ENCODE peak calls at places on chromosomes 11 and 22, in ten cellular contexts. H is naive thymus-derived CD4-positive, alpha-beta T cell; K is RWPE1; U is heart left ventricle; M is aorta; X is mesenchymal stem cell; W is sigmoid colon; E is IMR-90; R is CD4-positive, alpha-beta T cell; F is ovary. N is an unnamed sample.

GRCh38 chr11:46277623-46278386 is at the start of gene CREB3L1:
- DNase-seq in H (no peak), K (no peak), U (peak), M (peak), X (no peak), W (peak), E (no peak), R (no peak), F (peak), N (no peak)

GRCh38 chr11:65492637-65493366 is 6.0 kb upstream of the MALAT1 start:
- DNase-seq in H (no peak), K (no peak), U (peak), M (peak), X (peak), W (peak), E (peak), R (no peak), F (peak), N (no peak)

GRCh38 chr22:39664485-39665200 is 94.1 kb downstream of the CACNA1I start:
- DNase-seq in H (peak), K (no peak), U (no peak), M (no peak), X (no peak), W (no peak), E (no peak), R (peak), F (no peak), N (peak)

GRCh38 chr11:21933095-21933494 is 259.8 kb upstream of the ANO5 start:
- DNase-seq in H (no peak), K (peak), U (no peak), M (no peak), X (no peak), W (no peak), E (no peak), R (no peak), F (no peak), N (no peak)

GRCh38 chr22:45861259-45861658 is 115.7 kb downstream of the WNT7B start:
- DNase-seq in H (no peak), K (no peak), U (no peak), M (no peak), X (no peak), W (no peak), E (no peak), R (no peak), F (no peak), N (no peak)

GRCh38 chr11:1342946-1343345 is 33.5 kb upstream of the TOLLIP start:
- DNase-seq in H (no peak), K (no peak), U (no peak), M (no peak), X (no peak), W (no peak), E (no peak), R (no peak), F (no peak), N (no peak)

GRCh38 chr22:47784991-47785390 is 1022.5 kb downstream of the TBC1D22A start:
- DNase-seq in H (no peak), K (no peak), U (no peak), M (peak), X (no peak), W (no peak), E (no peak), R (no peak), F (no peak), N (no peak)

GRCh38 chr11:103709366-103709765 is 327.1 kb upstream of the DDI1 start:
- DNase-seq in H (no peak), K (no peak), U (no peak), M (no peak), X (no peak), W (no peak), E (no peak), R (no peak), F (no peak), N (no peak)

GRCh38 chr11:70155386-70155785 is 47.7 kb upstream of the FADD start:
- DNase-seq in H (no peak), K (no peak), U (no peak), M (no peak), X (no peak), W (no peak), E (no peak), R (no peak), F (no peak), N (no peak)

GRCh38 chr11:43580735-43581369 is 99.7 kb upstream of the HSD17B12 start:
- DNase-seq in H (no peak), K (no peak), U (no peak), M (no peak), X (no peak), W (no peak), E (peak), R (no peak), F (no peak), N (no peak)

GRCh38 chr11:83054904-83055380 is 16.8 kb downstream of the RAB30 start:
- DNase-seq in H (no peak), K (peak), U (no peak), M (no peak), X (no peak), W (no peak), E (no peak), R (no peak), F (no peak), N (no peak)

GRCh38 chr22:43828711-43829447 is 16.8 kb upstream of the EFCAB6 start:
- DNase-seq in H (no peak), K (no peak), U (peak), M (peak), X (peak), W (peak), E (peak), R (no peak), F (peak), N (no peak)

GRCh38 chr11:43923327-43924111 is 18.9 kb upstream of the C11orf96 start:
- DNase-seq in H (no peak), K (no peak), U (peak), M (peak), X (peak), W (peak), E (peak), R (no peak), F (peak), N (no peak)

GRCh38 chr11:120501976-120502755 is 9.4 kb upstream of the GRIK4 start:
- DNase-seq in H (no peak), K (no peak), U (no peak), M (no peak), X (no peak), W (no peak), E (no peak), R (no peak), F (no peak), N (no peak)

GRCh38 chr11:1052133-1053011 is 15.9 kb upstream of the MUC6 start:
- DNase-seq in H (no peak), K (no peak), U (no peak), M (peak), X (no peak), W (peak), E (no peak), R (no peak), F (peak), N (no peak)

GRCh38 chr11:9565822-9566560 is 7.5 kb upstream of the WEE1 start:
- DNase-seq in H (no peak), K (peak), U (peak), M (no peak), X (peak), W (peak), E (peak), R (peak), F (peak), N (peak)

GRCh38 chr22:28440517-28441366 is 238.9 kb downstream of the TTC28 start:
- DNase-seq in H (no peak), K (no peak), U (no peak), M (no peak), X (peak), W (no peak), E (peak), R (no peak), F (no peak), N (no peak)

GRCh38 chr11:86805873-86806310 is 5.5 kb downstream of the PRSS23 start:
- DNase-seq in H (no peak), K (no peak), U (no peak), M (no peak), X (no peak), W (no peak), E (no peak), R (no peak), F (no peak), N (no peak)

GRCh38 chr22:36194971-36195370 is 6.6 kb downstream of the APOL4 start:
- DNase-seq in H (peak), K (no peak), U (peak), M (no peak), X (peak), W (peak), E (peak), R (peak), F (peak), N (peak)

GRCh38 chr11:16114978-16115871 is 241.1 kb downstream of the SOX6 start:
- DNase-seq in H (no peak), K (no peak), U (no peak), M (no peak), X (no peak), W (no peak), E (no peak), R (no peak), F (peak), N (no peak)

GRCh38 chr11:59706518-59707285 is 6.9 kb downstream of the OR10V1 start:
- DNase-seq in H (no peak), K (peak), U (no peak), M (no peak), X (peak), W (no peak), E (peak), R (no peak), F (no peak), N (no peak)

GRCh38 chr11:26073646-26074045 is 258.3 kb upstream of the ANO3 start:
- DNase-seq in H (no peak), K (no peak), U (no peak), M (no peak), X (no peak), W (no peak), E (no peak), R (no peak), F (no peak), N (no peak)

DNA sequence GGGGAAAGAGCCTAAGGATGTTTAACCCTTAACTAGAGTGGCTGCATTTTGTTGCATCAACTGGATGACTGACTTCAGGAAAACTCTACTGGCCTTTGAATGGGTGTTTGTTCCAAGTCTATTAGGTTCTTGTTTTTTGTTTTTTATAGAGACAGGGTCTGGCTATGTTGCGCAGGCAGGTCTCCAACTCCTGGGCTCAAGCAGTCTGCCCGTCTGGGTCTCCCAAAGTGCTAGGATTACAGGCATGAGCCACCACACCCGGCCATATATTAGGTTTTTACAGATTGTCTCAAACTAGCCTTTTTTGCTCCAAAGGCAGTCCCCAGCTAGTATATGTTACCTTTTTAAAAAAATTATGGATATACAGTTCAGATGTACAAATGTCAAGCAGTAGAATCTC is 1.1 kb downstream of the SMARCB1 start:
- DNase-seq in H (no peak), K (no peak), U (no peak), M (no peak), X (no peak), W (no peak), E (no peak), R (no peak), F (no peak), N (no peak)
- H3K27ac ChIP-seq in H (peak), K (peak), U (peak), M (no peak), X (no peak), W (peak), E (no peak), R (peak), F (peak), N (peak)

GRCh38 chr11:12246989-12247388 is 130.4 kb upstream of the PARVA start:
- DNase-seq in H (no peak), K (no peak), U (no peak), M (no peak), X (no peak), W (no peak), E (no peak), R (no peak), F (no peak), N (no peak)
- H3K27ac ChIP-seq in H (no peak), K (no peak), U (no peak), M (no peak), X (no peak), W (peak), E (no peak), R (no peak), F (no peak), N (no peak)

DNA sequence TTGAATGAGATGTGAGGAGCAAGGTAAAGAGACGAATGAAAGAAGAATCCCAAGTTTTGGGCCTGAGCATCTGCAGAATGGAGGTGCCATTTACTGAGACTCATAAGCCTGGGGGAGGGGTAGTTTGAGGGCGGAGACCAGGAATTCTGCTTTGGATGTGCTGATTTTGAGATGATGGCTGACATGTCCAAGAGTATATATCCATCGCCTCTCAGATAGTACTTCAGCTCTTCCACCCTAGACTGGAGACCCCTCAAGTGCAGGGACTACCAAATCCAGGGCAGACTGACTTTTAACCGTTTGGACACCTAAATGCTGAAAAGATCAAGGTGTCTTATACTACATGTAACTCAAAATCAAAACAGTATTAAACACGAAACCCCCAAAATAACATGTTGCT is 1.3 kb upstream of the SDF2L1 start:
- DNase-seq in H (no peak), K (no peak), U (no peak), M (no peak), X (no peak), W (no peak), E (no peak), R (no peak), F (no peak), N (no peak)
- H3K27ac ChIP-seq in H (no peak), K (no peak), U (no peak), M (no peak), X (no peak), W (no peak), E (no peak), R (no peak), F (no peak), N (no peak)

DNA sequence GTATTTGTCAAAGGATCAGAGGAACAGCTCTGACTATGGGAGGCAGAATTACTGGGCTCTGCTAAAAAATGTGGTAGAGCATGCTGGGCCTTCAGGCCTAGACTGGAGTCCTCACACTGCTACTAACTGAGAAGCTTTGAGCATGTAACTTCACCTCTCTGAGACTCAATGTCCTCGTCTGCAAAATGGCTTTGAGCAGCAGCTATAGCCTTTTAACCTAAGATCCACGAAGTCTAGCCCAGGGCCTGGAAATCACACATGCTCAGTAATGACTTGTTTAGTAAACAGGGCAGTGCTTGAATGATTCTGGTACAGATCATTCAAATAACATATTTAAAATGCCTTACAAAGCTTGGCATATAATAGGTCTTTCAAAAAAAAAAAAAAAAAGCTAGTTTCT is 221.7 kb downstream of the NTM start:
- DNase-seq in H (no peak), K (no peak), U (no peak), M (no peak), X (no peak), W (no peak), E (no peak), R (no peak), F (no peak), N (no peak)
- H3K27ac ChIP-seq in H (no peak), K (no peak), U (no peak), M (no peak), X (no peak), W (no peak), E (no peak), R (no peak), F (no peak), N (no peak)

GRCh38 chr11:111731839-111732238 is 34.4 kb downstream of the PPP2R1B start:
- DNase-seq in H (no peak), K (no peak), U (no peak), M (no peak), X (no peak), W (no peak), E (no peak), R (no peak), F (no peak), N (no peak)
- H3K27ac ChIP-seq in H (no peak), K (peak), U (peak), M (no peak), X (no peak), W (peak), E (no peak), R (no peak), F (peak), N (no peak)

N was measured in CD4-positive, CD25-positive, alpha-beta regulatory T cell.